ENCODE peak calls at places on chromosome 2, in five cellular contexts. P is activated CD4-positive, CD25-positive, alpha-beta regulatory T cell treated with anti-CD3 and anti-CD28 coated beads, Interleukin-2, amount 50 U/mL, for 72 hours; W is activated gamma-delta T cell treated with anti-CD3 and anti-CD28 coated beads, Interleukin-2, amount 50 U/mL, for 16 hours; Y is LoVo; M is kidney glomerular epithelial cell. S is an unnamed sample.

GRCh38 chr2:143720093-143720664 is 591.0 kb downstream of the ARHGAP15 start:
- DNase-seq in M (no peak), Y (no peak), W (no peak), P (no peak), S (no peak)

GRCh38 chr2:67489396-67489795 is 92.3 kb downstream of the ETAA1 start:
- DNase-seq in W (no peak), P (no peak), Y (no peak), M (no peak), S (no peak)

GRCh38 chr2:120066708-120067547 is 54.1 kb downstream of the EPB41L5 start:
- DNase-seq in P (no peak), M (peak; percentile 13), Y (no peak), W (no peak), S (no peak)

GRCh38 chr2:239724851-239725550 is 300.1 kb downstream of the NDUFA10 start:
- DNase-seq in P (peak; percentile 26), W (no peak), M (no peak), Y (no peak), S (no peak)

GRCh38 chr2:135947483-135947882 is 37.9 kb downstream of the DARS1 start:
- DNase-seq in P (no peak), M (no peak), W (no peak), Y (no peak), S (no peak)

GRCh38 chr2:225100269-225100668 is 58.0 kb upstream of the DOCK10 start:
- DNase-seq in P (no peak), M (peak; percentile 48), Y (no peak), W (no peak), S (no peak)

GRCh38 chr2:165455940-165456479 is 13.5 kb upstream of the CSRNP3 start:
- DNase-seq in Y (no peak), M (no peak), W (no peak), P (no peak), S (no peak)

GRCh38 chr2:157480182-157480961 is 36.5 kb upstream of the CYTIP start:
- DNase-seq in M (no peak), W (no peak), Y (no peak), P (peak; percentile 38), S (no peak)

GRCh38 chr2:190862591-190862991 is 18.0 kb upstream of the GLS start:
- DNase-seq in Y (no peak), M (no peak), P (no peak), W (no peak), S (no peak)

GRCh38 chr2:42784204-42784880 is 8.0 kb downstream of the HAAO start:
- DNase-seq in P (no peak), M (no peak), Y (no peak), W (no peak), S (no peak)

GRCh38 chr2:106187426-106187825 is 6.7 kb downstream of the UXS1 start:
- DNase-seq in W (no peak), Y (no peak), M (no peak), P (no peak), S (no peak)

GRCh38 chr2:232761301-232761907 is 15.0 kb downstream of the KCNJ13 start:
- DNase-seq in Y (peak; percentile 15), W (no peak), P (no peak), M (peak; percentile 53), S (no peak)

GRCh38 chr2:74648009-74648443 is at the start of gene M1AP:
- DNase-seq in P (no peak), W (no peak), Y (no peak), M (no peak), S (no peak)

GRCh38 chr2:9703701-9704221 is 73.0 kb upstream of the YWHAQ start:
- DNase-seq in W (peak; percentile 12), Y (peak; percentile 60), P (no peak), M (peak; percentile 91), S (no peak)

GRCh38 chr2:172722481-172722880 is 13.2 kb upstream of the RAPGEF4 start:
- DNase-seq in Y (no peak), P (no peak), W (no peak), M (no peak), S (no peak)

GRCh38 chr2:164786787-164787186 is 54.8 kb downstream of the COBLL1 start:
- DNase-seq in Y (no peak), M (no peak), W (no peak), P (no peak), S (no peak)

GRCh38 chr2:110690345-110690965 is 12.6 kb upstream of the BUB1 start:
- DNase-seq in P (no peak), W (no peak), Y (no peak), M (no peak), S (no peak)

GRCh38 chr2:61645911-61646310 is 107.8 kb upstream of the XPO1 start:
- DNase-seq in P (no peak), W (no peak), M (no peak), Y (no peak), S (no peak)

GRCh38 chr2:120833127-120833675 is 97.5 kb downstream of the GLI2 start:
- DNase-seq in P (no peak), W (no peak), M (no peak), Y (no peak), S (no peak)

GRCh38 chr2:164711246-164712138 is 90.2 kb upstream of the GRB14 start:
- DNase-seq in P (no peak), W (no peak), Y (peak; percentile 34), M (peak; percentile 97), S (no peak)

GRCh38 chr2:1052671-1053270 is 102.1 kb downstream of the SNTG2 start:
- DNase-seq in P (no peak), Y (no peak), W (no peak), M (no peak), S (no peak)

GRCh38 chr2:173151671-173152398 is 76.2 kb downstream of the MAP3K20 start:
- DNase-seq in M (peak; percentile 8), Y (peak; percentile 27), W (no peak), P (no peak), S (no peak)

GRCh38 chr2:58240595-58240937 is 559 bp downstream of the FANCL start:
- DNase-seq in Y (peak; percentile 66), P (no peak), M (peak; percentile 39), W (no peak), S (no peak)

GRCh38 chr2:121748202-121748601 is 7.2 kb upstream of the TSN start:
- DNase-seq in W (no peak), P (no peak), Y (no peak), M (no peak), S (no peak)

GRCh38 chr2:44909831-44910230 is 31.7 kb upstream of the SIX3 start:
- DNase-seq in M (no peak), P (no peak), Y (no peak), W (no peak), S (no peak)

S was measured in natural killer cell.